ENCODE peak calls at places on chromosomes 5 and 9, in ten cellular contexts. B is memory B cell; X is AG08395; Z is CD8-positive, alpha-beta T cell; A is osteoblast; Q is putamen; P is MCF 10A; V is iris pigment epithelial cell; J is amygdala; H is fibroblast of the conjunctiva. N is an unnamed sample.

GRCh38 chr5:7391215-7391614 is 4.7 kb upstream of the ADCY2 start:
- DNase-seq in B (no peak), X (no peak), Z (no peak), A (no peak), Q (no peak), P (no peak), V (no peak), J (no peak), H (no peak), N (no peak)

GRCh38 chr5:55853818-55854217 is 2.7 kb downstream of the IL31RA start:
- DNase-seq in B (no peak), X (peak; percentile 43), Z (no peak), A (peak; percentile 50), Q (no peak), P (peak; percentile 21), V (peak; percentile 58), J (no peak), H (peak; percentile 43), N (no peak)

GRCh38 chr9:3497406-3497805 is 28.4 kb downstream of the RFX3 start:
- DNase-seq in B (no peak), X (peak; percentile 25), Z (no peak), A (peak; percentile 60), Q (no peak), P (no peak), V (peak; percentile 83), J (no peak), H (no peak), N (no peak)

GRCh38 chr5:75466317-75466716 is 45.1 kb downstream of the CERT1 start:
- DNase-seq in B (no peak), X (no peak), Z (no peak), A (no peak), Q (no peak), P (no peak), V (no peak), J (no peak), H (no peak), N (no peak)

GRCh38 chr5:43601454-43602260 is 1.3 kb upstream of the NNT start:
- DNase-seq in B (no peak), X (peak; percentile 29), Z (no peak), A (no peak), Q (no peak), P (peak; percentile 39), V (peak; percentile 43), J (no peak), H (no peak), N (no peak)

GRCh38 chr9:135070198-135070951 is 17.1 kb upstream of the OLFM1 start:
- DNase-seq in B (no peak), X (no peak), Z (no peak), A (peak; percentile 59), Q (peak; percentile 21), P (no peak), V (no peak), J (no peak), H (no peak), N (peak; percentile 49)

GRCh38 chr5:116575635-116576042 is 1.0 kb upstream of the SEMA6A start:
- DNase-seq in B (no peak), X (no peak), Z (no peak), A (peak; percentile 69), Q (no peak), P (peak; percentile 70), V (no peak), J (no peak), H (no peak), N (peak; percentile 71)

GRCh38 chr9:124975131-124975530 is 34.2 kb upstream of the GOLGA1 start:
- DNase-seq in B (no peak), X (no peak), Z (no peak), A (no peak), Q (no peak), P (no peak), V (peak; percentile 54), J (no peak), H (no peak), N (no peak)

GRCh38 chr5:170747851-170748250 is 35.7 kb upstream of the GABRP start:
- DNase-seq in B (no peak), X (no peak), Z (no peak), A (no peak), Q (no peak), P (peak; percentile 51), V (no peak), J (no peak), H (no peak), N (no peak)

GRCh38 chr5:146003852-146004251 is 67.5 kb downstream of the SH3RF2 start:
- DNase-seq in B (no peak), X (no peak), Z (no peak), A (no peak), Q (no peak), P (no peak), V (no peak), J (no peak), H (no peak), N (no peak)

GRCh38 chr5:531749-532315 is 7.6 kb upstream of the SLC9A3 start:
- DNase-seq in B (no peak), X (no peak), Z (no peak), A (no peak), Q (no peak), P (no peak), V (no peak), J (no peak), H (no peak), N (peak; percentile 33)

GRCh38 chr9:98879094-98879957 is 64.4 kb upstream of the COL15A1 start:
- DNase-seq in B (no peak), X (no peak), Z (no peak), A (no peak), Q (no peak), P (no peak), V (no peak), J (no peak), H (no peak), N (no peak)

GRCh38 chr5:177370488-177371119 is 12.9 kb downstream of the RGS14 start:
- DNase-seq in B (peak; percentile 63), X (peak; percentile 67), Z (peak; percentile 18), A (peak; percentile 99), Q (no peak), P (peak; percentile 96), V (peak; percentile 91), J (no peak), H (peak; percentile 86), N (peak; percentile 96)

GRCh38 chr5:98309785-98310566 is 463.5 kb upstream of the RGMB start:
- DNase-seq in B (no peak), X (peak; percentile 94), Z (no peak), A (peak; percentile 84), Q (peak; percentile 19), P (peak; percentile 77), V (peak; percentile 97), J (peak; percentile 46), H (peak; percentile 75), N (no peak)

GRCh38 chr5:158953929-158954534 is 145.7 kb downstream of the EBF1 start:
- DNase-seq in B (peak; percentile 54), X (peak; percentile 21), Z (no peak), A (no peak), Q (no peak), P (no peak), V (no peak), J (no peak), H (no peak), N (no peak)

GRCh38 chr5:6590581-6590980 is 42.3 kb downstream of the NSUN2 start:
- DNase-seq in B (no peak), X (no peak), Z (no peak), A (no peak), Q (no peak), P (no peak), V (no peak), J (no peak), H (no peak), N (no peak)

GRCh38 chr5:89668821-89669220 is 740.7 kb downstream of the CETN3 start:
- DNase-seq in B (no peak), X (peak; percentile 3), Z (no peak), A (no peak), Q (no peak), P (no peak), V (no peak), J (no peak), H (no peak), N (no peak)

GRCh38 chr5:75651575-75651974 is 40.3 kb downstream of the ANKDD1B start:
- DNase-seq in B (no peak), X (no peak), Z (no peak), A (no peak), Q (no peak), P (no peak), V (no peak), J (no peak), H (no peak), N (no peak)

GRCh38 chr5:37714756-37715155 is 125.1 kb downstream of the GDNF start:
- DNase-seq in B (no peak), X (peak; percentile 19), Z (no peak), A (no peak), Q (no peak), P (no peak), V (no peak), J (no peak), H (no peak), N (no peak)

GRCh38 chr5:154465169-154465568 is 12.9 kb downstream of the HAND1 start:
- DNase-seq in B (no peak), X (no peak), Z (no peak), A (no peak), Q (no peak), P (peak; percentile 93), V (peak; percentile 88), J (no peak), H (no peak), N (no peak)

GRCh38 chr5:138649775-138650174 is 74.6 kb upstream of the HSPA9 start:
- DNase-seq in B (no peak), X (no peak), Z (no peak), A (no peak), Q (no peak), P (no peak), V (no peak), J (no peak), H (no peak), N (peak; percentile 74)

GRCh38 chr5:140245354-140245753 is 57.5 kb downstream of the PFDN1 start:
- DNase-seq in B (no peak), X (no peak), Z (no peak), A (no peak), Q (no peak), P (no peak), V (no peak), J (no peak), H (no peak), N (no peak)

GRCh38 chr5:125470503-125470902 is 724.1 kb upstream of the ZNF608 start:
- DNase-seq in B (no peak), X (no peak), Z (no peak), A (no peak), Q (no peak), P (no peak), V (no peak), J (no peak), H (no peak), N (no peak)

GRCh38 chr5:68730220-68731010 is 363.4 kb upstream of the SLC30A5 start:
- DNase-seq in B (no peak), X (peak; percentile 91), Z (no peak), A (peak; percentile 49), Q (peak; percentile 94), P (peak; percentile 46), V (peak; percentile 82), J (peak; percentile 62), H (peak; percentile 65), N (no peak)

GRCh38 chr9:134346151-134346550 is 19.9 kb downstream of the RXRA start:
- DNase-seq in B (no peak), X (peak; percentile 82), Z (no peak), A (peak; percentile 95), Q (no peak), P (no peak), V (peak; percentile 8), J (no peak), H (no peak), N (no peak)

GRCh38 chr5:158020555-158021418 is 161.8 kb upstream of the CLINT1 start:
- DNase-seq in B (no peak), X (no peak), Z (no peak), A (no peak), Q (no peak), P (no peak), V (no peak), J (no peak), H (no peak), N (no peak)

GRCh38 chr5:79829260-79829659 is 139.6 kb downstream of the CMYA5 start:
- DNase-seq in B (no peak), X (no peak), Z (no peak), A (no peak), Q (no peak), P (peak; percentile 4), V (peak; percentile 21), J (no peak), H (no peak), N (no peak)

GRCh38 chr5:67350185-67350584 is 153.6 kb upstream of the CD180 start:
- DNase-seq in B (no peak), X (peak; percentile 55), Z (no peak), A (no peak), Q (no peak), P (no peak), V (no peak), J (no peak), H (no peak), N (no peak)